ENCODE peak calls at places on chromosomes 4 and X, in four cellular contexts. N is amygdala; U is endodermal cell; R is activated CD4-positive, alpha-beta T cell treated with anti-CD3 and anti-CD28 coated beads for 48 hours. K is an unnamed sample.
A peak's percentile ranks its signal among the peaks of the same experiment; 100 is the strongest.

GRCh38 chrX:148804579-148804978 is 304.2 kb downstream of the AFF2 start:
- DNase-seq in N (no peak), U (no peak), R (no peak), K (no peak)

GRCh38 chr4:13968723-13969122 is 341.2 kb upstream of the BOD1L1 start:
- DNase-seq in N (no peak), U (no peak), R (no peak), K (no peak)

GRCh38 chrX:154458116-154458953 is at the start of gene PLXNA3:
- DNase-seq in N (peak; percentile 55), U (peak; percentile 68), R (peak; percentile 67), K (peak; percentile 31)

GRCh38 chr4:1156069-1156468 is 16.3 kb downstream of the SPON2 start:
- DNase-seq in N (no peak), U (no peak), R (no peak), K (no peak)

GRCh38 chrX:1387141-1387776 is 4.7 kb downstream of the SLC25A6 start:
- DNase-seq in N (no peak), U (peak; percentile 49), R (peak; percentile 5), K (no peak)

GRCh38 chrX:9456250-9457074 is 8.4 kb upstream of the TBL1X start:
- DNase-seq in N (no peak), U (no peak), R (peak; percentile 34), K (no peak)

GRCh38 chrX:21586001-21586400 is 72.1 kb downstream of the KLHL34 start:
- DNase-seq in N (no peak), U (no peak), R (no peak), K (peak; percentile 2)

GRCh38 chr4:5474756-5475155 is 233.6 kb downstream of the EVC2 start:
- DNase-seq in N (no peak), U (peak; percentile 40), R (no peak), K (no peak)

GRCh38 chr4:119690871-119691270 is 62.3 kb upstream of the PDE5A start:
- DNase-seq in N (no peak), U (no peak), R (no peak), K (no peak)

GRCh38 chr4:122652379-122652778 is 31.5 kb upstream of the IL21 start:
- DNase-seq in N (peak; percentile 2), U (peak; percentile 62), R (peak; percentile 78), K (peak; percentile 65)

GRCh38 chr4:138977525-138977924 is 38.1 kb upstream of the NOCT start:
- DNase-seq in N (no peak), U (peak; percentile 60), R (no peak), K (no peak)

GRCh38 chr4:25843340-25844097 is 19.3 kb downstream of the SEL1L3 start:
- DNase-seq in N (peak; percentile 16), U (no peak), R (no peak), K (no peak)

K was measured in myocyte.